ENCODE peak calls at places on chromosomes 5 and 9, in six cellular contexts. One of them, this sample, is unnamed.

GRCh38 chr5:168347786-168348414 is 56.5 kb downstream of the WWC1 start:
- DNase-seq in endodermal cell: no peak
- DNase-seq in left ventricle myocardium inferior: no peak
- DNase-seq in hepatocyte: no peak
- DNase-seq in GM23248: no peak
- DNase-seq in HCT116: no peak
- DNase-seq in this sample: no peak

GRCh38 chr5:132176987-132177386 is 50.7 kb downstream of the P4HA2 start:
- DNase-seq in hepatocyte: no peak
- DNase-seq in endodermal cell: no peak
- DNase-seq in HCT116: no peak
- DNase-seq in GM23248: peak; percentile 28
- DNase-seq in left ventricle myocardium inferior: no peak
- DNase-seq in this sample: no peak

GRCh38 chr5:55110156-55110680 is 7.8 kb downstream of the GZMA start:
- DNase-seq in left ventricle myocardium inferior: no peak
- DNase-seq in hepatocyte: no peak
- DNase-seq in endodermal cell: no peak
- DNase-seq in GM23248: no peak
- DNase-seq in HCT116: no peak
- DNase-seq in this sample: no peak

GRCh38 chr9:35517552-35518211 is 27.8 kb downstream of the RUSC2 start:
- DNase-seq in hepatocyte: no peak
- DNase-seq in GM23248: no peak
- DNase-seq in left ventricle myocardium inferior: no peak
- DNase-seq in HCT116: no peak
- DNase-seq in endodermal cell: no peak
- DNase-seq in this sample: no peak

GRCh38 chr9:109906766-109907382 is 126.9 kb downstream of the PALM2AKAP2 start:
- DNase-seq in endodermal cell: no peak
- DNase-seq in left ventricle myocardium inferior: no peak
- DNase-seq in HCT116: no peak
- DNase-seq in hepatocyte: no peak
- DNase-seq in GM23248: peak; percentile 63
- DNase-seq in this sample: peak; percentile 39

GRCh38 chr9:110192531-110193326 is 15.2 kb downstream of the C9orf152 start:
- DNase-seq in GM23248: peak; percentile 91
- DNase-seq in HCT116: no peak
- DNase-seq in hepatocyte: peak; percentile 35
- DNase-seq in endodermal cell: no peak
- DNase-seq in left ventricle myocardium inferior: no peak
- DNase-seq in this sample: peak; percentile 49

GRCh38 chr9:107378031-107378430 is 95.0 kb downstream of the RAD23B start:
- DNase-seq in HCT116: no peak
- DNase-seq in left ventricle myocardium inferior: no peak
- DNase-seq in endodermal cell: no peak
- DNase-seq in hepatocyte: no peak
- DNase-seq in GM23248: no peak
- DNase-seq in this sample: no peak

GRCh38 chr9:107332883-107333282 is 49.8 kb downstream of the RAD23B start:
- DNase-seq in endodermal cell: no peak
- DNase-seq in hepatocyte: no peak
- DNase-seq in HCT116: no peak
- DNase-seq in left ventricle myocardium inferior: no peak
- DNase-seq in GM23248: no peak
- DNase-seq in this sample: no peak

GRCh38 chr5:149671544-149671943 is 58.6 kb upstream of the PPARGC1B start:
- DNase-seq in hepatocyte: no peak
- DNase-seq in GM23248: no peak
- DNase-seq in left ventricle myocardium inferior: no peak
- DNase-seq in endodermal cell: no peak
- DNase-seq in HCT116: no peak
- DNase-seq in this sample: no peak

GRCh38 chr5:163473613-163474243 is 13.3 kb downstream of the HMMR start:
- DNase-seq in endodermal cell: no peak
- DNase-seq in hepatocyte: peak; percentile 25
- DNase-seq in HCT116: no peak
- DNase-seq in GM23248: no peak
- DNase-seq in left ventricle myocardium inferior: no peak
- DNase-seq in this sample: no peak

GRCh38 chr5:132677191-132677590 is 3.4 kb downstream of the IL4 start:
- DNase-seq in endodermal cell: peak; percentile 78
- DNase-seq in left ventricle myocardium inferior: no peak
- DNase-seq in hepatocyte: peak; percentile 85
- DNase-seq in HCT116: peak; percentile 79
- DNase-seq in GM23248: peak; percentile 96
- DNase-seq in this sample: peak; percentile 90

DNA sequence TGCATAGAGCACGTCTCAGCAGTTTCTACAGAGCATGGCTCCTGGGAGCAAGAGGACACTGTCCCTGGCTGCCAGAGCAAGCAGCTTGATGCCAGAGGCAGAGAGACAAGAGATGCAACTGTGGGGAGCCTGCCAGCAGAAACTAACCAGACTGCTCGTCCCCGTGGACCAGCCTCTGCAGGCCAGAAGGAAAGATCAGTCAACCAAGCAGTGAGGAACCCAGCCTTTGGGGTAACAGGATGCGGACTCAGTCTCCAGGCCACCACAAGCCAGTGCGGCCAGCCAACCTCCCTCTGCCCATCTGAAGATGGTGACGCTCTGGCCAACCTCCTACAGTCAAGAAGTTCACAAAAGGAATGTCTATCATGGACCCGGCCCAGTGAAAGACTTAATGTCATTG is 3.7 kb downstream of the SURF4 start:
- DNase-seq in HCT116: no peak
- DNase-seq in hepatocyte: no peak
- DNase-seq in left ventricle myocardium inferior: no peak
- DNase-seq in GM23248: no peak
- DNase-seq in endodermal cell: no peak
- DNase-seq in this sample: no peak
- H3K4me3 ChIP-seq in HCT116: no peak overlapping the region
- H3K4me3 ChIP-seq in hepatocyte: no peak overlapping the region
- H3K4me3 ChIP-seq in left ventricle myocardium inferior: no peak overlapping the region
- H3K4me3 ChIP-seq in GM23248: peak overlapping the region; percentile 11
- H3K4me3 ChIP-seq in endodermal cell: no peak overlapping the region
- H3K4me3 ChIP-seq in this sample: no peak overlapping the region

DNA sequence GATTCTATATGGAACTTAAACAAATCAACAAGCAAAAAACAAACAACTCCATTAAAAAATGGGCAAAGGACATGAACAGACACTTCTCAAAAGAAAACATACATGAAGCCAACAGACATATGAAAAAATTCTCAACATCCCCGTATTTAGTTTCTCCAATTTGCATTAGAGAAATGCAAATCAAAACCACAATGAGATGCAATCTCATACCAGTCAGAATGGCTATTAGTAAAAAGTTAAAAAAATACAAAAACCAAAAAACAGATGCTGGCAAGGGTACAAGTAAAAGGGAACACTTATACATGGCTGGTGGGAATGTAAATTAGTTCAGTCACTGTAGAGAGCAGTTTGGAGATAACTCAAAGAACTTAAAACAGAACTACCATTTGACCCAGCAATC is 342.1 kb upstream of the NUDT12 start:
- DNase-seq in HCT116: no peak
- DNase-seq in GM23248: no peak
- DNase-seq in left ventricle myocardium inferior: no peak
- DNase-seq in endodermal cell: no peak
- DNase-seq in hepatocyte: no peak
- DNase-seq in this sample: no peak
- H3K27ac ChIP-seq in HCT116: no peak overlapping the region
- H3K27ac ChIP-seq in GM23248: no peak overlapping the region
- H3K27ac ChIP-seq in left ventricle myocardium inferior: no peak overlapping the region
- H3K27ac ChIP-seq in endodermal cell: no peak overlapping the region
- H3K27ac ChIP-seq in hepatocyte: no peak overlapping the region
- H3K27ac ChIP-seq in this sample: no peak overlapping the region

DNA sequence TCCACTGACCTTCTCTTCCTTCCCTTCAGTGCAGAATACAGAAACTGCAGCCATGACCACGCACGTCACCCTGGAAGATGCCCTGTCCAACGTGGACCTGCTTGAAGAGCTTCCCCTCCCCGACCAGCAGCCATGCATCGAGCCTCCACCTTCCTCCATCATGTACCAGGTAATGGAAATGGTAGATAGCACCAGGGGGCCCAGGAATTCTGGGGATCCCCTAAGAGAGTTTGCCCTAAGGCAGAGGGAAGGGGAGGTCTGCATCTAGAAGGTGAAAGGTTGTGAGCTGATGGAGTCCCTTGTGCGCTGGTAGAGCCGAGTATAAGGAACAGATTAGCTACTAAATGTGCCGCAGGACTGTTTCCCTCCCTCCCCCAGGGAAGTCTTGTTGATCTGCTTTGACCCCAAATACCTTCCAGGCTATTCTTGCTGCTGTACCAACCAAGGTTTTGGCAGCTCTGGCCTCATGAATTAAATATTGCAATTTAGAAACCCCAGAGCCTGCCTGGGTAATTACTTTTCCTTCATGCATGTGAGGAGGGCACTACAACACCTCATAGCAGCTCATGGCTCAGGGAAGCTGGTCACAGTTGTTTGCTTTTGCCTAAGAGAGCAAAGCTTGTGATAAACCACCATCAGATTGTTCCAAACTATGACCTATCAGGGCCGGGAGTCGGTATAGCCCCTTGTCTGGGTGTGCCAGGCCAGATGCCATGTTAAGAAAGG is 19.6 kb downstream of the CYFIP2 start:
- DNase-seq in GM23248: no peak
- DNase-seq in left ventricle myocardium inferior: no peak
- DNase-seq in endodermal cell: no peak
- DNase-seq in hepatocyte: no peak
- DNase-seq in HCT116: no peak
- DNase-seq in this sample: no peak
- H3K36me3 ChIP-seq in GM23248: no peaks in the 10 kb centered on the region
- H3K36me3 ChIP-seq in left ventricle myocardium inferior: no peaks in the 10 kb centered on the region
- H3K36me3 ChIP-seq in endodermal cell: no peaks in the 10 kb centered on the region
- H3K36me3 ChIP-seq in hepatocyte: no peaks in the 10 kb centered on the region
- H3K36me3 ChIP-seq in HCT116: peaks cover 5% of the 10 kb centered on the region
- H3K36me3 ChIP-seq in this sample: no peaks in the 10 kb centered on the region

GRCh38 chr9:137700911-137701310 is 82.1 kb downstream of the EHMT1 start:
- DNase-seq in endodermal cell: no peak
- DNase-seq in GM23248: no peak
- DNase-seq in HCT116: no peak
- DNase-seq in hepatocyte: no peak
- DNase-seq in left ventricle myocardium inferior: no peak
- DNase-seq in this sample: no peak
- H3K4me3 ChIP-seq in endodermal cell: no peak overlapping the region
- H3K4me3 ChIP-seq in GM23248: no peak overlapping the region
- H3K4me3 ChIP-seq in HCT116: no peak overlapping the region
- H3K4me3 ChIP-seq in hepatocyte: no peak overlapping the region
- H3K4me3 ChIP-seq in left ventricle myocardium inferior: no peak overlapping the region
- H3K4me3 ChIP-seq in this sample: no peak overlapping the region